ENCODE peak calls at places on chromosomes 2 and 18, in six cellular contexts. N, Q, W, C, M and U are unnamed samples.

GRCh38 chr18:51196116-51196810 is 1.2 kb downstream of the MEX3C start:
- DNase-seq in N (peak; percentile 7), Q (no peak), W (peak; percentile 87), C (peak; percentile 51), M (peak; percentile 42), U (no peak)

GRCh38 chr18:27223570-27224340 is 38.6 kb upstream of the CHST9 start:
- DNase-seq in N (no peak), Q (peak; percentile 90), W (no peak), C (no peak), M (no peak), U (no peak)

GRCh38 chr2:169397697-169398096 is 35.4 kb upstream of the LRP2 start:
- DNase-seq in N (no peak), Q (peak; percentile 30), W (no peak), C (peak; percentile 13), M (no peak), U (peak; percentile 48)

GRCh38 chr18:34655131-34655530 is 55.0 kb upstream of the DTNA start:
- DNase-seq in N (no peak), Q (no peak), W (no peak), C (no peak), M (no peak), U (no peak)

GRCh38 chr2:24164416-24164973 is 10.4 kb upstream of the FAM228A start:
- DNase-seq in N (peak; percentile 67), Q (peak; percentile 62), W (no peak), C (no peak), M (no peak), U (peak; percentile 66)

GRCh38 chr2:59583173-59583765 is 970.2 kb downstream of the BCL11A start:
- DNase-seq in N (no peak), Q (no peak), W (no peak), C (no peak), M (no peak), U (no peak)

GRCh38 chr2:12606472-12607000 is 110.2 kb upstream of the TRIB2 start:
- DNase-seq in N (no peak), Q (peak; percentile 24), W (no peak), C (no peak), M (no peak), U (no peak)

GRCh38 chr2:127174176-127174575 is 45.9 kb downstream of the CYP27C1 start:
- DNase-seq in N (peak; percentile 28), Q (no peak), W (no peak), C (no peak), M (peak; percentile 21), U (peak; percentile 68)

GRCh38 chr2:171084128-171084527 is 76.6 kb downstream of the TLK1 start:
- DNase-seq in N (no peak), Q (peak; percentile 16), W (no peak), C (no peak), M (no peak), U (no peak)
- H3K4me1 ChIP-seq in N (peaks cover 8% of the 10 kb centered on the region), Q (peaks cover 7% of the 10 kb centered on the region), W (no peaks in the 10 kb centered on the region), C (peaks cover 11% of the 10 kb centered on the region), M (peaks cover 26% of the 10 kb centered on the region), U (no peaks in the 10 kb centered on the region)

GRCh38 chr2:6926071-6926732 is 9.0 kb downstream of the RNF144A start:
- DNase-seq in N (no peak), Q (no peak), W (no peak), C (no peak), M (no peak), U (no peak)

GRCh38 chr2:6928452-6928851 is 11.2 kb downstream of the RNF144A start:
- DNase-seq in N (no peak), Q (no peak), W (no peak), C (no peak), M (no peak), U (no peak)

GRCh38 chr2:6929196-6929874 is 12.1 kb downstream of the RNF144A start:
- DNase-seq in N (no peak), Q (no peak), W (no peak), C (no peak), M (no peak), U (no peak)

GRCh38 chr2:6927753-6928152 is 10.5 kb downstream of the RNF144A start:
- DNase-seq in N (no peak), Q (no peak), W (no peak), C (no peak), M (no peak), U (no peak)

GRCh38 chr2:6927186-6927585 is 10.0 kb downstream of the RNF144A start:
- DNase-seq in N (no peak), Q (peak; percentile 40), W (no peak), C (peak; percentile 70), M (no peak), U (no peak)
- H3K4me1 ChIP-seq in N (no peaks in the 10 kb centered on the region), Q (peaks cover 2% of the 10 kb centered on the region), W (no peaks in the 10 kb centered on the region), C (peaks cover 13% of the 10 kb centered on the region), M (peaks cover 83% of the 10 kb centered on the region), U (no peaks in the 10 kb centered on the region)

GRCh38 chr2:181022652-181023051 is 42.2 kb downstream of the UBE2E3 start:
- DNase-seq in N (no peak), Q (no peak), W (no peak), C (no peak), M (no peak), U (no peak)
- H3K4me1 ChIP-seq in N (peaks cover 6% of the 10 kb centered on the region), Q (no peaks in the 10 kb centered on the region), W (no peaks in the 10 kb centered on the region), C (no peaks in the 10 kb centered on the region), M (peaks cover 7% of the 10 kb centered on the region), U (no peaks in the 10 kb centered on the region)

GRCh38 chr2:113978524-113979171 is 88.8 kb downstream of the ACTR3 start:
- DNase-seq in N (no peak), Q (no peak), W (no peak), C (peak; percentile 52), M (no peak), U (no peak)

GRCh38 chr2:113977660-113978523 is 88.0 kb downstream of the ACTR3 start:
- DNase-seq in N (no peak), Q (peak; percentile 74), W (no peak), C (no peak), M (no peak), U (peak; percentile 74)

GRCh38 chr2:113981404-113982134 is 91.7 kb downstream of the ACTR3 start:
- DNase-seq in N (no peak), Q (no peak), W (no peak), C (no peak), M (no peak), U (no peak)

GRCh38 chr2:113980946-113981345 is 91.1 kb downstream of the ACTR3 start:
- DNase-seq in N (no peak), Q (no peak), W (no peak), C (no peak), M (peak; percentile 33), U (no peak)

GRCh38 chr2:113979172-113980128 is 89.6 kb downstream of the ACTR3 start:
- DNase-seq in N (no peak), Q (peak; percentile 62), W (no peak), C (no peak), M (no peak), U (no peak)
- H3K4me1 ChIP-seq in N (no peaks in the 10 kb centered on the region), Q (no peaks in the 10 kb centered on the region), W (no peaks in the 10 kb centered on the region), C (no peaks in the 10 kb centered on the region), M (no peaks in the 10 kb centered on the region), U (peaks cover 23% of the 10 kb centered on the region)

DNA sequence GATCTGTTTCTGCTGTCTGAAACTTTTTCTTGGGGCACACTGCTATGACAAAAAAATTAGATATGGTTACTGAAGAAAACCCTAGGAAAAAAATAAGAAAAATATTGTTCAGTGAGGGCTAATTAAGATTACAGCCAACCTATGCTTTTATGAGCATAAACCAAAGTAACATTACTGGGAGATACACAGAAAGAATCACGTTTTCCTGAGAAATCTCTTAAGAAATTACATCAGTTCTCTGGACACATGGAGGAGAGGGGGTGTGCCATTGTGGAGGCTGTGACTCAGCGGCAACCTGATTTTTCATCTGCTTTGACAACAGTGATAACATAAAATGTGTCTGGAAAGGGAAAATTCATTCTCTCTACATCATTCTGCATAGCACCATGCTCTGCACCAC is 13.4 kb upstream of the NMI start:
- DNase-seq in N (no peak), Q (no peak), W (no peak), C (no peak), M (no peak), U (no peak)
- H3K4me1 ChIP-seq in N (peaks cover 14% of the 10 kb centered on the region), Q (no peaks in the 10 kb centered on the region), W (no peaks in the 10 kb centered on the region), C (no peaks in the 10 kb centered on the region), M (no peaks in the 10 kb centered on the region), U (no peaks in the 10 kb centered on the region)

GRCh38 chr2:241867776-241868420 is 1.6 kb upstream of the RTP5 start:
- DNase-seq in N (no peak), Q (no peak), W (no peak), C (no peak), M (no peak), U (no peak)

GRCh38 chr2:241868661-241869081 is 858 bp upstream of the RTP5 start:
- DNase-seq in N (no peak), Q (no peak), W (no peak), C (no peak), M (no peak), U (no peak)

GRCh38 chr2:241870081-241870541 is 582 bp downstream of the RTP5 start:
- DNase-seq in N (no peak), Q (no peak), W (no peak), C (no peak), M (no peak), U (no peak)

GRCh38 chr2:241870611-241871537 is 1.3 kb downstream of the RTP5 start:
- DNase-seq in N (no peak), Q (no peak), W (no peak), C (no peak), M (no peak), U (no peak)

GRCh38 chr2:241869087-241869961 is at the start of gene RTP5:
- DNase-seq in N (no peak), Q (no peak), W (no peak), C (no peak), M (no peak), U (no peak)
- H3K4me1 ChIP-seq in N (peaks cover 11% of the 10 kb centered on the region), Q (no peaks in the 10 kb centered on the region), W (no peaks in the 10 kb centered on the region), C (no peaks in the 10 kb centered on the region), M (no peaks in the 10 kb centered on the region), U (no peaks in the 10 kb centered on the region)

DNA sequence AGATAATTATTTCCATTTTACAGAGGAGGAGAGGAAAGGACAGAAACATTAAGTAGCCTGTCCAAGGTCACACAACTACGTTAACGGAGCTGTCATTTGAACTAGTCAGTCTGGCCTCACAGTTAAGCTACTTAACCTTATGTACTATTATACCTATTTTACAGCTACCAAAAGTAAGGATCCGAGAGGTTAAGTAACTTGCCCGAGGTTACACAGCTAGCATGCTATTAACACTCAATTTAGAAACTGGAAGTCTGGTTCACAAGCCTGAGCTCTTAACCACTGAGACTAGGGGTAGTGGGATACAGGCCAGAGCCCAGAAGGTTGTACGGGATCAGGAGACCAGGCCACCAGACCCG is 476 bp downstream of the GLB1L start:
- DNase-seq in N (no peak), Q (no peak), W (no peak), C (no peak), M (no peak), U (no peak)
- H3K4me1 ChIP-seq in N (peaks cover 45% of the 10 kb centered on the region), Q (peaks cover 2% of the 10 kb centered on the region), W (no peaks in the 10 kb centered on the region), C (peaks cover 17% of the 10 kb centered on the region), M (peaks cover 43% of the 10 kb centered on the region), U (peaks cover 27% of the 10 kb centered on the region)

GRCh38 chr2:96824079-96824870 is 8.2 kb downstream of the CNNM3 start:
- DNase-seq in N (no peak), Q (no peak), W (no peak), C (peak; percentile 20), M (no peak), U (peak; percentile 48)
- H3K4me1 ChIP-seq in N (peaks cover 19% of the 10 kb centered on the region), Q (peaks cover under 1% of the 10 kb centered on the region), W (no peaks in the 10 kb centered on the region), C (peaks cover 28% of the 10 kb centered on the region), M (peaks cover 50% of the 10 kb centered on the region), U (peaks cover 51% of the 10 kb centered on the region)